ENCODE peak calls at places on chromosomes 3 and 15, in four cellular contexts. S is HepG2, R is fibroblast of lung, N is tibial artery. H is an unnamed sample. For H3K4me1, the result is how much of the 10 kb centered on the place peaks cover.

GRCh38 chr3:16866447-16867025 is 18.2 kb upstream of the PLCL2 start:
- DNase-seq in N (no peak), R (peak), S (no peak), H (no peak)

GRCh38 chr3:187450791-187451190 is 82.6 kb downstream of the RTP4 start:
- DNase-seq in S (no peak), N (no peak), R (no peak), H (no peak)

GRCh38 chr3:160671231-160671630 is 5.7 kb upstream of the ARL14 start:
- DNase-seq in N (no peak), S (no peak), R (no peak), H (no peak)

GRCh38 chr3:147372525-147373027 is 33.8 kb downstream of the ZIC4 start:
- DNase-seq in R (no peak), N (no peak), S (no peak), H (no peak)

GRCh38 chr3:105752791-105753415 is 115.9 kb downstream of the CBLB start:
- DNase-seq in N (no peak), R (peak), S (no peak), H (no peak)

GRCh38 chr3:10609134-10609533 is 103.7 kb upstream of the ATP2B2 start:
- DNase-seq in S (no peak), R (no peak), N (no peak), H (no peak)

GRCh38 chr3:40258555-40258954 is 51.0 kb upstream of the EIF1B start:
- DNase-seq in S (no peak), R (peak), N (no peak), H (no peak)

GRCh38 chr3:183131735-183132134 is 30.8 kb downstream of the LAMP3 start:
- DNase-seq in N (no peak), R (peak), S (no peak), H (no peak)

GRCh38 chr3:189144645-189145044 is 27.1 kb upstream of the TPRG1 start:
- DNase-seq in S (no peak), N (no peak), R (no peak), H (no peak)

GRCh38 chr15:36024066-36024465 is 478.1 kb upstream of the DPH6 start:
- DNase-seq in S (no peak), R (peak), N (no peak), H (no peak)

GRCh38 chr3:152021951-152022461 is 148.6 kb downstream of the SUCNR1 start:
- DNase-seq in N (no peak), S (no peak), R (peak), H (no peak)

GRCh38 chr15:31299588-31300207 is 26.9 kb upstream of the KLF13 start:
- DNase-seq in S (no peak), R (no peak), N (no peak), H (peak)

GRCh38 chr15:71629147-71629760 is 181.1 kb upstream of the NR2E3 start:
- DNase-seq in N (no peak), S (no peak), R (no peak), H (no peak)

DNA sequence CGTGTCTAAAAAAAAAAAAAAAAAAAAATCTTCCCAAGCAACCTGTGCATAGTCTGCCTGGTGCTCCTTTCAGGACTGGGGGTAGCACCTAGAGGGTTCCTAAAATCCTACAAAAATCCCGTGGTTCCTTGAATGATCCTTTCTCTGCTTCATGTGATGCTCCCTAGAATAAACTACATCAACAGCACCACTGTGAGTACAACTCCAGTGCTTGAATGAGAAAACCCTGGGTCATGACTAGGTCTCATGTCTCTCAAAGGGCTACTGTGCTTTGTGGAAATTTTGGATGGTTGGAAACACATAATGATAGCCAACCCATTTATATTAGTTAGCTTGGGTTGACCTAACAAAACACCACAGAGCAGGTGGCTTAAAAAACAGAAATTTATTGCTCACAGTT is 243.5 kb downstream of the OPA1 start:
- DNase-seq in N (no peak), S (no peak), R (no peak), H (no peak)
- H3K4me1 ChIP-seq in N (under half), S (under half), R (under half), H (under half)

GRCh38 chr3:113165841-113166240 is 45.5 kb upstream of the BOC start:
- DNase-seq in S (no peak), R (no peak), N (peak), H (no peak)
- H3K4me1 ChIP-seq in S (under half), R (under half), N (under half), H (under half)

GRCh38 chr3:14178247-14179113 is at the start of the genes LSM3 and XPC:
- DNase-seq in R (peak), N (peak), S (peak), H (peak)
- H3K4me1 ChIP-seq in R (under half), N (under half), S (half or more), H (under half)

GRCh38 chr3:134369231-134369741 is 5.0 kb downstream of the AMOTL2 start:
- DNase-seq in N (peak), R (peak), S (no peak), H (peak)
- H3K4me1 ChIP-seq in N (half or more), R (half or more), S (half or more), H (half or more)

DNA sequence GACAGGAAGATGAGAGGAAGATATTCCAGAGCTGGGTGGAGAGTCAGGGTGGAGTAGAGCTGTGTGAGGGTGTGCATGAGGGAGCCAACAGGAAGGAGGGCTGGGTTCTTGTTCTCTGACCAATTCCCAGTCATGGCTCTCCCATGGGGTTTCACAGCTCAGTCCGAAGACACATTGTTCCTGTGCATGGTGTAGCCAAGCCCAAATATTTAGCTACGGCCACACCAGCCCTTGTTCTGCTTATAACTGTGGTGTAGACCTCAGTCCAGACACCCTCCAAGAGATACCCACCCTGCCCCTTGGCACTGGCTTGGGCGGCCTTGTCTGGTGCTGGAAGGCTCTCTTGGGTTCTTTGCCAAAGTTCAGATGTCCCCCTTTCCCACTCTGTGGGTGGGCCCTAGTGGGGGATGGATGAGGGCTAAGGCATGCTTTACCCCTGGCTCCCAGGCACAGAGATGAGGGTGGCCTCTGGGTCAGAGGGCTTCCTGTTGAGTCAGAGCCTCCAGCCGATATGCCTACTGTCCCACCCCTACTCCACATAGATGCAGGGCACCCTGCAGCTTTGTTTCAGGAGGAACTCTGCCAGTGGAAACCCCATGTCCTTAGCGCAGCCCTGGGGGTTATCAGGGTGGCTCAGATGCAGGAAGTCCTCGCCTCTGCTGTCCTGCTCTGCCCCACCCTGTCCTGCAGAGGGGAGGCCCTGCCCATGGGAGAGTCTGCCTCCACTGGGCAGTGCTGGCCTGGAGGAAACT is 271.2 kb upstream of the CTDSPL start:
- DNase-seq in N (peak), R (no peak), S (no peak), H (peak)
- H3K4me1 ChIP-seq in N (half or more), R (under half), S (under half), H (half or more)

GRCh38 chr3:51391075-51391565 is at the start of gene RBM15B:
- DNase-seq in S (peak), N (peak), R (peak), H (peak)

GRCh38 chr3:51389423-51390183 is 1.5 kb upstream of the RBM15B start:
- DNase-seq in R (peak), S (peak), N (peak), H (no peak)

GRCh38 chr3:51391566-51392300 is 648 bp downstream of the RBM15B start:
- DNase-seq in R (peak), S (no peak), N (no peak), H (no peak)

GRCh38 chr3:51390600-51391074 is 448 bp upstream of the RBM15B start:
- DNase-seq in R (no peak), N (no peak), S (no peak), H (no peak)

GRCh38 chr3:51390186-51390585 is 899 bp upstream of the RBM15B start:
- DNase-seq in R (no peak), S (no peak), N (no peak), H (no peak)
- H3K4me1 ChIP-seq in R (under half), S (half or more), N (half or more), H (half or more)

GRCh38 chr3:185789134-185789533 is 35.7 kb downstream of the IGF2BP2 start:
- DNase-seq in N (no peak), R (no peak), S (no peak), H (no peak)

GRCh38 chr3:185788292-185788691 is 36.5 kb downstream of the IGF2BP2 start:
- DNase-seq in R (no peak), N (no peak), S (peak), H (no peak)

GRCh38 chr3:185786956-185787877 is 37.6 kb downstream of the IGF2BP2 start:
- DNase-seq in N (no peak), R (no peak), S (no peak), H (no peak)

GRCh38 chr3:185781759-185782158 is 43.1 kb downstream of the IGF2BP2 start:
- DNase-seq in N (no peak), R (peak), S (no peak), H (no peak)

DNA sequence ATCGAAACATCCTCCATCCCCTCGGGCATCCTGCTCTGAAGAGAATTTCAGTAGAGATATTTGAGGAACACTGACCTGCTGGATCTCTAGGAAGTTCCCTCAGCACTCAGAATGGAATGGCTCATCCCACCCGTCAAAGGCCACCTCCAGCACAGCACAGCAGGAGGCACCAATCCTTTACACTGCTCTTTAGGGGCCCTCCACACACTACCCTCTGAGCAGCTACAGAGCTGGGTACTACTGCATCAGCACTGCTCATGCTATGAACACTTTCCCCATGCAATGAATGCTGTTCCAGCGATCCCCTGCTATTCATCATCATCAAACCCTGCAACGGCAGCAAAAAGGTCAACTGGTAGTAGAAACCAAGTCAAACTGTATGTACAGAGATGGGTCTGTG is 40.5 kb downstream of the IGF2BP2 start:
- DNase-seq in R (no peak), N (no peak), S (no peak), H (no peak)
- H3K4me1 ChIP-seq in R (under half), N (under half), S (half or more), H (under half)

GRCh38 chr3:177061382-177061781 is 135.9 kb downstream of the TBL1XR1 start:
- DNase-seq in N (no peak), S (no peak), R (no peak), H (no peak)

GRCh38 chr3:177057768-177058167 is 139.5 kb downstream of the TBL1XR1 start:
- DNase-seq in R (peak), S (no peak), N (no peak), H (no peak)

GRCh38 chr3:177056927-177057326 is 140.4 kb downstream of the TBL1XR1 start:
- DNase-seq in N (no peak), S (no peak), R (no peak), H (no peak)

GRCh38 chr3:177060492-177060891 is 136.8 kb downstream of the TBL1XR1 start:
- DNase-seq in S (no peak), N (no peak), R (no peak), H (no peak)

DNA sequence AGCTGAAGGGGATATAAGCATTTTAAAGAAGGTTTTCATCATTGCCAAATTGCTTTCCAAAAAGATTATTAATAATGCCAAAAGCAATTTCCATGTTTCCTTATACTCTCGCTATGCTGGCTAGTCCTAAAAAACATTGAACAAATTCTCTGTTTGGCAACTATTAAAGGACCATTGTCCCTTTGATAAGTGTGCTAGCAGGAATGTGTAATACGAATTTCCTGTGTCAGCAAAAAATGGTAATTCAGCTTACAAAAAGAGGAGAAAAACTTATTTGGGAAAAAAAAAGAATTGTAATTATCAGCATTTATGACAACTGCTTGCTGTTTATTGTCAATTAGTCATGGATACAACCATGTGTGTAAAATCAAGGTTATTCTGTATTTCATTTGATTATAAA is 138.6 kb downstream of the TBL1XR1 start:
- DNase-seq in N (no peak), S (no peak), R (no peak), H (no peak)
- H3K4me1 ChIP-seq in N (under half), S (under half), R (under half), H (half or more)

DNA sequence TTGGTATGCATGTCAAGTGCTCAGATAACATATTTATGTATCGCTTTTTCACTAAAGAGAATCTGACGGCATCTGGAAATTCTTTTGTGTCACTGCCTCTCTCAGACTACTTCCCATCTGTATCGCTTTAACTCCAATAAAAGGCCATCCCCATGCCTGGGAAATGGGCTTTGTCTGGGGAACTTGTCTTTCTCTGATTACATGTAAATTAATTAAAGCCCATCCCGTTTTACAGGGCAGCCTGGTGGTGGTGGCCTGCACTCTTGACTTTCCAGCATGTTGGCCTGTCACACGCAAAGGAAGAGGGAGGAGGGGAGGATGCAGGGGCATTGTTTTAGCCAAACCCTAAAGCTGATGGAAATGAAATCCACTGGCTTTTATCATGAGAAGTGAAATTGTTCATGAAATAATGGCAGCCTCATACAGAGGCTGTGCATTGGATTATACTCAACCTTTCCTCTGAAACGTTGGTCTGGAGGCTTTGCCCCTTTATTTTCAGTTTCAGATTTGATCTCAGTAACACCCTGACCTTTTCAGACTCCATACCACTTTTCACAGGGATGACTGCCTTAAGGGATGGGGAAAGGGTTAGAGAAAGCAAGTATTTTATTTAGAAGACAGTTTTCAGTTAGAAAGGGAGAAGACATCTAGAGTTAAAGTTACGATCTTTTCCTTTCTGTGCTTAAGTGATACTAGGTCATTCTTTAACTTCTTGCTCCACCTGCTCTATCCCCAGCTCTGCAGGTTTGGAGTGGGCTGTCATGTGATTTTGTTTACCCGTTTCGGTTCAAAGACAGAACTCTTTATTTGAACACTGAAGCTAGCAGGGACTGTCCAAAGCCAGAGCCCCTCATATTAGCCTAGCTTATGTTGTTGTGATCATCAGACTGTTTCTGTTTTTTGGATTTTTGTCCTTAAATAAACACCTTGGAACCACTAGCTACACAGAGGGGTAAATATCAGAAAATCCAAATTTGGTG is 94.6 kb upstream of the CTDSPL start:
- DNase-seq in N (no peak), R (no peak), S (no peak), H (no peak)
- H3K4me1 ChIP-seq in N (half or more), R (under half), S (half or more), H (under half)

GRCh38 chr3:45608296-45608695 is 13.7 kb downstream of the LIMD1 start:
- DNase-seq in R (no peak), N (no peak), S (no peak), H (no peak)

GRCh38 chr3:45607790-45608189 is 13.2 kb downstream of the LIMD1 start:
- DNase-seq in S (no peak), R (peak), N (no peak), H (no peak)

GRCh38 chr3:45610129-45610528 is 15.6 kb downstream of the LIMD1 start:
- DNase-seq in R (no peak), S (no peak), N (no peak), H (no peak)

GRCh38 chr3:45606991-45607712 is 12.6 kb downstream of the LIMD1 start:
- DNase-seq in N (no peak), S (no peak), R (peak), H (peak)

DNA sequence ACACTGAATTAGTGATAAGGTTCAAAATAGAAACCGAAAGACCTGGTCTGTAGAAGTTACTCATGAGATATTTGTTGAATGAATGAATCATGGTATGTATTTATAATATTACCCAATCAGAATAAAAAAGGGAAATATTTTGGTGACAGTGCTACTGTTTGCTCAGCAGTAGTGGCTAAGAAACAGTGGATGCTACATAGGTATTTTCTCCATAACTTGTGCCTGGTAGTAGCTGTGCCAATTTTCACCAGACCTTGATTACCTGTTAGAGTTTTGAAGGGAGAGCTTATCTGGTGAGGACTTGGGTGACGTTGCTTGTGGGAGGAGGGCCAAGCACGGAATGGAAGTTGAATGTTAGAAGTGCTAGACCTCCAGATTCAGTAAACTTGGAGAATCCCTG is 14.3 kb downstream of the LIMD1 start:
- DNase-seq in S (no peak), R (peak), N (no peak), H (no peak)
- H3K4me1 ChIP-seq in S (under half), R (under half), N (half or more), H (under half)

H was measured in sigmoid colon.